ENCODE peak calls at places on chromosomes 3 and 15, in eight cellular contexts. H, V, Q, G, J, O, I and C are unnamed samples.

GRCh38 chr15:78140296-78140695 is 8.9 kb upstream of the IDH3A start:
- DNase-seq in H (no peak), V (no peak), Q (no peak), G (no peak), J (no peak), O (no peak), I (no peak), C (no peak)

GRCh38 chr3:106345353-106346027 is 476.7 kb upstream of the CBLB start:
- DNase-seq in H (no peak), V (no peak), Q (no peak), G (peak), J (no peak), O (peak), I (peak), C (peak)

GRCh38 chr15:80977627-80978036 is 12.0 kb downstream of the MESD start:
- DNase-seq in H (no peak), V (no peak), Q (peak), G (peak), J (peak), O (peak), I (peak), C (peak)

GRCh38 chr3:142649996-142650693 is 54.0 kb downstream of the PLS1 start:
- DNase-seq in H (no peak), V (no peak), Q (no peak), G (no peak), J (no peak), O (peak), I (no peak), C (no peak)

GRCh38 chr3:99532246-99532645 is 106.1 kb upstream of the COL8A1 start:
- DNase-seq in H (peak), V (peak), Q (peak), G (peak), J (peak), O (peak), I (peak), C (peak)

GRCh38 chr3:35671483-35671882 is 32.2 kb downstream of the ARPP21 start:
- DNase-seq in H (no peak), V (no peak), Q (no peak), G (no peak), J (no peak), O (no peak), I (no peak), C (no peak)

GRCh38 chr15:87599616-87600015 is 656.9 kb downstream of the NTRK3 start:
- DNase-seq in H (no peak), V (no peak), Q (no peak), G (no peak), J (no peak), O (no peak), I (no peak), C (no peak)

GRCh38 chr3:42504334-42505202 is 2.1 kb downstream of the VIPR1 start:
- DNase-seq in H (no peak), V (no peak), Q (no peak), G (no peak), J (peak), O (no peak), I (no peak), C (no peak)

GRCh38 chr15:70569718-70570231 is 193.6 kb downstream of the UACA start:
- DNase-seq in H (no peak), V (no peak), Q (no peak), G (no peak), J (no peak), O (peak), I (peak), C (no peak)

GRCh38 chr3:64915778-64916177 is 228.0 kb upstream of the ADAMTS9 start:
- DNase-seq in H (no peak), V (no peak), Q (no peak), G (no peak), J (no peak), O (peak), I (no peak), C (peak)

GRCh38 chr3:193134895-193135294 is 106.1 kb upstream of the PLAAT1 start:
- DNase-seq in H (no peak), V (no peak), Q (no peak), G (peak), J (no peak), O (peak), I (no peak), C (peak)

GRCh38 chr3:14510838-14511622 is 29.1 kb downstream of the GRIP2 start:
- DNase-seq in H (no peak), V (no peak), Q (no peak), G (no peak), J (no peak), O (no peak), I (no peak), C (no peak)

GRCh38 chr3:153052096-153052460 is 109.9 kb upstream of the RAP2B start:
- DNase-seq in H (no peak), V (no peak), Q (no peak), G (peak), J (no peak), O (peak), I (peak), C (peak)

GRCh38 chr3:141402476-141403171 is 34.3 kb downstream of the ZBTB38 start:
- DNase-seq in H (peak), V (peak), Q (peak), G (peak), J (peak), O (peak), I (peak), C (peak)

GRCh38 chr15:27906802-27907201 is 192.3 kb downstream of the OCA2 start:
- DNase-seq in H (no peak), V (no peak), Q (peak), G (no peak), J (no peak), O (no peak), I (no peak), C (no peak)

DNA sequence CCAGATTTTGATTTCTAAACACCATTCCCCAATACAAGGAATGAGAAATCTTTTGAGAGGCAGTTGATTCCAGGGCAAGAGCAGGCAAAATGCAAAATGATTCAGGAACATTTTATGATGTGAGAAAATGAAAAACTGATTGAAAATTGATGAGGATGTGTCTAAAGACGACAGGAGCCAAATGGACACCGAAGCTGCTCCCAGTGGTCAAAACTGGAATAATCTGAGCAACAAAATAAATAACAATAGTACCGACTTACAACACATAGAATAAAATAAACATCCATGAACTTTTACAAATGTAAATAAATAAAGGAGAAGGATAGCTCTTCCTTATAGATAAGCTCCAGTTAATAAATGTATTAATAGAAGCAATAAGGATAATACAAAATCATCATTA is 186.8 kb downstream of the OCA2 start:
- DNase-seq in H (no peak), V (no peak), Q (no peak), G (no peak), J (no peak), O (no peak), I (no peak), C (no peak)
- TF ChIP-seq CTCF in H (no peak), V (no peak), Q (no peak), G (no peak), J (no peak), O (no peak), I (no peak), C (no peak)

GRCh38 chr15:92606126-92606835 is 49.3 kb downstream of the FAM174B start:
- DNase-seq in H (no peak), V (no peak), Q (no peak), G (no peak), J (peak), O (no peak), I (no peak), C (no peak)
- TF ChIP-seq CTCF in H (no peak), V (no peak), Q (no peak), G (no peak), J (no peak), O (no peak), I (no peak), C (no peak)

GRCh38 chr15:59739557-59740186 is 50.6 kb upstream of the BNIP2 start:
- DNase-seq in H (no peak), V (no peak), Q (no peak), G (no peak), J (no peak), O (no peak), I (no peak), C (no peak)

GRCh38 chr15:59738676-59739075 is 49.6 kb upstream of the BNIP2 start:
- DNase-seq in H (no peak), V (no peak), Q (no peak), G (no peak), J (no peak), O (no peak), I (no peak), C (no peak)

GRCh38 chr15:59736181-59736580 is 47.1 kb upstream of the BNIP2 start:
- DNase-seq in H (no peak), V (no peak), Q (no peak), G (no peak), J (no peak), O (no peak), I (no peak), C (no peak)

GRCh38 chr15:59746777-59747176 is 57.7 kb upstream of the BNIP2 start:
- DNase-seq in H (no peak), V (no peak), Q (peak), G (no peak), J (no peak), O (no peak), I (no peak), C (no peak)

DNA sequence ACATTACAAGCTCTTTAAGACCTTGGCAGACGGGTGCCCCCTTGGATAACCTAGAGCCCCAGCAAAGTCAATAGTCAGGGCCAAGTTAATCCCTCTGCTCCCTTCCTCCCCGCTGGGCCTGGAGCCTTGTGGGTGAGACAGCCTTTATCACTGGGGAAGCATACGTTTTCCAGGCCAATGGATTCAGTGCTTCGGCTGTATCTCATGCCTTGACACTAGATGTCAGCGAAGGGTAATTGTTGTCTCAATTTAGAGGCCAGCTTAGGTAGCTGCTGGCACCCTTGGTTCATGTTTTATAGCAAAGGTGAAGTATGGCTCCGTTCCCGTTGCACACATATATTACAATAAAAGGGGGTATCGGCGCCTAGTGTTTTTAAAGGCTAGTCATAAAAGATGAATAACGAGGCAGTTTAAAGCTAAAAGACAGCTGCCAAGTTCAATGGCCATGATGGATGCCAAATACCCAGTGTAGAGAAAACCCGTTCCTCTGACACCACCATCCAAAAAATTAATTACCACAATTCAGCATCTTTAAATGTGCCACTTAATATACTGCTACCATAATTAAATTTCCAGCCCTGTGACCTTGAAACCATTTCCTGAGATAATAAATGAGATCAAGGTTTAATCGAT is 52.3 kb upstream of the BNIP2 start:
- DNase-seq in H (no peak), V (no peak), Q (no peak), G (peak), J (no peak), O (peak), I (no peak), C (peak)
- TF ChIP-seq CTCF in H (no peak), V (no peak), Q (no peak), G (no peak), J (no peak), O (peak), I (peak), C (peak)

GRCh38 chr3:128231596-128231995 is 78.3 kb downstream of the EEFSEC start:
- DNase-seq in H (no peak), V (no peak), Q (no peak), G (no peak), J (no peak), O (no peak), I (no peak), C (no peak)
- TF ChIP-seq CTCF in H (no peak), V (no peak), Q (no peak), G (no peak), J (no peak), O (no peak), I (no peak), C (no peak)

GRCh38 chr15:69380100-69380725 is 33.9 kb upstream of the KIF23 start:
- DNase-seq in H (no peak), V (no peak), Q (no peak), G (peak), J (no peak), O (no peak), I (no peak), C (no peak)
- TF ChIP-seq CTCF in H (peak), V (no peak), Q (no peak), G (peak), J (no peak), O (peak), I (peak), C (peak)

GRCh38 chr3:48303021-48303420 is 30.4 kb downstream of the SPINK8 start:
- DNase-seq in H (no peak), V (no peak), Q (no peak), G (no peak), J (no peak), O (no peak), I (no peak), C (no peak)

GRCh38 chr3:48301814-48302194 is 31.7 kb downstream of the SPINK8 start:
- DNase-seq in H (no peak), V (peak), Q (peak), G (peak), J (peak), O (no peak), I (peak), C (peak)

GRCh38 chr3:48299746-48300361 is 33.6 kb downstream of the SPINK8 start:
- DNase-seq in H (no peak), V (no peak), Q (no peak), G (no peak), J (no peak), O (no peak), I (no peak), C (no peak)

GRCh38 chr3:48297111-48297810 is 36.2 kb downstream of the SPINK8 start:
- DNase-seq in H (no peak), V (no peak), Q (no peak), G (no peak), J (no peak), O (no peak), I (no peak), C (no peak)

DNA sequence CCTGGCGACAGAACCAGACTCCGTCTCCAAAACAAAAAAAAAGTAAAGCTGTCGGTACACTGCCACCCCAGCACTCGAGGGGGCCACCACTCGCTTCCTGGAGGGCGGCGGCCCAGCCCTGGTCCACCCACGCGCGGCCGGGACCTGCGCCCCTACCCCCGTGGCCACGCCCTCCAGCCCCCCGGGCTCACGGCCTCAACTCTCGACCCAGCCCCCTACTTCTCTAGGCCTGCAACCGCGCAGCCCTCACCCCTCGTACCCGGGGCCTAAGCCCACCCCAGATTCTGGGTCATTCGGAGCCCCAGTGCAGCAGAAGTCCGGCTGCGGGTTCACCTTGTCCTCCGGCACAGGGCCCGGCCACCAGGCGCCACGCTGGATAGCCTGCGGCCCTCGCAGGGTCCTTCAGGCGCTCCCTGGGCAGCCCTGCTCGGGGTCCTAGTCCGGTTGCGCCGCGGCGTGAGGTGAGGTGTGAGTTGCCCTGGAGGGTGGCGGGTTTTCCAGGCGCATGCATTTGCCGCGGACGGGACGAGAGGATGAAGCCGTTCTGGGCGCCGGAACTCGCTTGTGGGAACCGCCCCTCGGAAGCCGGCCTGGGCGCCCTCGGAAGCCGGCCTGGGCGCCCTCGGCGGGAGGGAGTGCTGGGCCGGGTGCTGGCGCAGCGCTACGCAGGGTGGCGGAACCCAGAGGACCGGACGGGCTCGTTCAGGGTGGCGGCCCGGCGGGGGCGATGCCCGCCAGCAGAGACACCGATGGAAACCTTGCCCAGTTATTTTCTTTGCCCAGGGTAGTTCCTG is 32.2 kb downstream of the SPINK8 start:
- DNase-seq in H (peak), V (peak), Q (peak), G (peak), J (peak), O (peak), I (peak), C (peak)
- TF ChIP-seq CTCF in H (no peak), V (no peak), Q (no peak), G (no peak), J (no peak), O (no peak), I (no peak), C (no peak)